ENCODE peak calls at places on chromosomes 2 and 18, in four cellular contexts. G is H1, Y is GM12878, T is HCT116. B is an unnamed sample.

GRCh38 chr2:48467637-48468036 is 62.3 kb upstream of the STON1 start:
- DNase-seq in G (no peak), Y (no peak), T (no peak), B (no peak)

GRCh38 chr18:61575419-61575818 is 242.2 kb downstream of the CDH20 start:
- DNase-seq in G (no peak), Y (no peak), T (no peak), B (no peak)

GRCh38 chr2:105328281-105329196 is 996 bp downstream of the TGFBRAP1 start:
- DNase-seq in G (no peak), Y (no peak), T (no peak), B (no peak)

GRCh38 chr18:26119246-26119645 is 14.4 kb upstream of the PSMA8 start:
- DNase-seq in G (no peak), Y (no peak), T (no peak), B (no peak)

GRCh38 chr2:11726384-11726783 is 20.0 kb upstream of the LPIN1 start:
- DNase-seq in G (no peak), Y (no peak), T (no peak), B (no peak)

GRCh38 chr2:99032786-99033185 is 96.8 kb upstream of the CRACDL start:
- DNase-seq in G (no peak), Y (no peak), T (peak), B (no peak)

GRCh38 chr2:157194097-157194688 is 63.3 kb upstream of the GALNT5 start:
- DNase-seq in G (no peak), Y (no peak), T (peak), B (peak)

GRCh38 chr18:11671156-11671555 is 17.9 kb upstream of the GNAL start:
- DNase-seq in G (peak), Y (no peak), T (no peak), B (no peak)

GRCh38 chr2:52686935-52687334 is 1080.7 kb upstream of the CHAC2 start:
- DNase-seq in G (no peak), Y (no peak), T (no peak), B (no peak)

GRCh38 chr18:47772374-47773248 is 157.8 kb downstream of the SMAD2 start:
- DNase-seq in G (peak), Y (no peak), T (peak), B (peak)

GRCh38 chr2:221997100-221997499 is 301.7 kb downstream of the PAX3 start:
- DNase-seq in G (no peak), Y (no peak), T (peak), B (no peak)

GRCh38 chr2:216491757-216492635 is 6.6 kb upstream of the RPL37A start:
- DNase-seq in G (no peak), Y (peak), T (no peak), B (no peak)

GRCh38 chr2:119929537-119929936 is 83.3 kb upstream of the EPB41L5 start:
- DNase-seq in G (no peak), Y (no peak), T (no peak), B (no peak)

GRCh38 chr18:66695281-66695680 is 91.4 kb upstream of the CDH19 start:
- DNase-seq in G (no peak), Y (no peak), T (no peak), B (no peak)

GRCh38 chr2:178377046-178377445 is 73.9 kb downstream of the PRKRA start:
- DNase-seq in G (no peak), Y (no peak), T (no peak), B (no peak)

GRCh38 chr18:75129717-75130477 is 79.0 kb downstream of the PTGR3 start:
- DNase-seq in G (peak), Y (no peak), T (no peak), B (no peak)

GRCh38 chr2:216692636-216693413 is 2.5 kb downstream of the IGFBP5 start:
- DNase-seq in G (peak), Y (no peak), T (peak), B (peak)

GRCh38 chr2:43083278-43083677 is 143.1 kb downstream of the ZFP36L2 start:
- DNase-seq in G (no peak), Y (no peak), T (no peak), B (no peak)

GRCh38 chr2:120864981-120865380 is 129.3 kb downstream of the GLI2 start:
- DNase-seq in G (no peak), Y (no peak), T (no peak), B (no peak)

GRCh38 chr18:30328839-30329238 is 713.7 kb downstream of the DSC3 start:
- DNase-seq in G (no peak), Y (no peak), T (peak), B (no peak)

GRCh38 chr2:36952748-36953197 is 13.6 kb downstream of the STRN start:
- DNase-seq in G (no peak), Y (no peak), T (no peak), B (no peak)

GRCh38 chr2:97996679-97997078 is 931 bp upstream of the TMEM131 start:
- DNase-seq in G (no peak), Y (no peak), T (no peak), B (no peak)

GRCh38 chr2:136005462-136006205 is 20.2 kb upstream of the DARS1 start:
- DNase-seq in G (no peak), Y (no peak), T (no peak), B (no peak)

GRCh38 chr18:48545690-48546365 is 7.0 kb downstream of the CTIF start:
- DNase-seq in G (peak), Y (no peak), T (no peak), B (peak)

GRCh38 chr18:25814841-25815458 is 275.5 kb downstream of the SS18 start:
- DNase-seq in G (no peak), Y (peak), T (no peak), B (no peak)

GRCh38 chr2:232629201-232629475 is 4.3 kb upstream of the EFHD1 start:
- DNase-seq in G (no peak), Y (no peak), T (no peak), B (no peak)

GRCh38 chr2:25976884-25977741 is 5.2 kb downstream of the KIF3C start:
- DNase-seq in G (no peak), Y (no peak), T (no peak), B (no peak)

GRCh38 chr18:12840382-12840781 is 43.7 kb downstream of the PTPN2 start:
- DNase-seq in G (no peak), Y (no peak), T (no peak), B (no peak)

GRCh38 chr2:130769343-130769907 is 14.1 kb downstream of the AMER3 start:
- DNase-seq in G (no peak), Y (no peak), T (no peak), B (peak)

GRCh38 chr2:25566694-25567093 is 106.7 kb downstream of the DTNB start:
- DNase-seq in G (no peak), Y (peak), T (no peak), B (no peak)

GRCh38 chr2:221673248-221673647 is 101.1 kb upstream of the EPHA4 start:
- DNase-seq in G (no peak), Y (no peak), T (no peak), B (no peak)

GRCh38 chr18:79367989-79368388 is 27.7 kb upstream of the NFATC1 start:
- DNase-seq in G (no peak), Y (no peak), T (no peak), B (no peak)

GRCh38 chr2:179447426-179447825 is 182.8 kb upstream of the SESTD1 start:
- DNase-seq in G (no peak), Y (no peak), T (no peak), B (no peak)
- TF ChIP-seq EGR1 in G (no peak), Y (no peak), T (no peak), B (no peak)

GRCh38 chr2:96816127-96816835 is at the start of gene CNNM3:
- DNase-seq in G (peak), Y (no peak), T (peak), B (peak)

GRCh38 chr2:96817882-96818281 is 1.8 kb downstream of the CNNM3 start:
- DNase-seq in G (no peak), Y (no peak), T (no peak), B (peak)

GRCh38 chr2:96815326-96816126 is 542 bp upstream of the CNNM3 start:
- DNase-seq in G (no peak), Y (no peak), T (no peak), B (peak)

GRCh38 chr2:96819101-96819875 is 3.2 kb downstream of the CNNM3 start:
- DNase-seq in G (no peak), Y (no peak), T (no peak), B (peak)

DNA sequence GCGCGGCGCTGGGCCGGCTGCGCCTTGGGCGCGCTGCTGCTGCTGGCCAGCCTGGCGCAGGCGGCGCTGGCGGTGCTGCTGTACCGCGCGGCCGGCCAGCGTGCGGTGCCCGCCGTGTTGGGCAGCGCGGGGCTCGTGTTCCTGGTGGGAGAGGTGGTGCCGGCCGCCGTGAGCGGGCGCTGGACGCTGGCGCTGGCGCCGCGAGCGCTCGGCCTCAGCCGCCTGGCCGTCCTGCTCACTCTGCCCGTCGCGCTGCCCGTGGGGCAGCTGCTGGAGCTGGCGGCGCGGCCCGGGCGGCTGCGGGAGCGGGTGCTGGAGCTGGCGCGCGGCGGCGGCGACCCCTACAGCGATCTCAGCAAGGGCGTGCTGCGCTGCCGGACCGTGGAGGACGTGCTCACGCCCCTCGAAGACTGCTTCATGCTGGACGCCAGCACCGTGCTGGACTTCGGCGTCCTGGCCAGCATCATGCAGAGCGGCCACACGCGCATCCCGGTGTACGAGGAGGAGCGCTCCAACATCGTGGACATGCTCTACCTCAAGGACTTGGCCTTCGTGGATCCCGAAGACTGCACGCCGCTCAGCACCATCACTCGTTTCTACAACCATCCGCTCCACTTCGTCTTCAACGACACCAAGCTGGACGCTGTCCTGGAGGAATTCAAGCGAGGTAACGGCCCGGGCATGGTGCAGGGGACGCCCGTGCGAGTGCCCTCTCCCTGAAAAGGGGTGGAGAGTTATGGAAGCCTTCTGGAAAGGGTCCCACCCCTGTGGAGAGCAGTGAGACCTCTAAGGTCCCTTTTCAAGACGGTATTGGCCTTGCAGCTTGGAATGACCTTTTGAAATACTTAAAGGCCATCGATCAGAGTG is 1.0 kb downstream of the CNNM3 start:
- DNase-seq in G (peak), Y (no peak), T (no peak), B (peak)
- TF ChIP-seq EGR1 in G (no peak), Y (no peak), T (no peak), B (no peak)

GRCh38 chr18:34767601-34768027 is 57.5 kb downstream of the DTNA start:
- DNase-seq in G (no peak), Y (no peak), T (no peak), B (no peak)
- TF ChIP-seq EGR1 in G (no peak), Y (no peak), T (no peak), B (no peak)

GRCh38 chr2:66456183-66457041 is 21.5 kb downstream of the MEIS1 start:
- DNase-seq in G (no peak), Y (no peak), T (no peak), B (no peak)

GRCh38 chr2:66452214-66452613 is 17.3 kb downstream of the MEIS1 start:
- DNase-seq in G (no peak), Y (no peak), T (no peak), B (no peak)

GRCh38 chr2:66452917-66453316 is 18.0 kb downstream of the MEIS1 start:
- DNase-seq in G (no peak), Y (no peak), T (no peak), B (no peak)

GRCh38 chr2:66457545-66457944 is 22.6 kb downstream of the MEIS1 start:
- DNase-seq in G (no peak), Y (no peak), T (no peak), B (no peak)

GRCh38 chr2:66455490-66455889 is 20.6 kb downstream of the MEIS1 start:
- DNase-seq in G (no peak), Y (no peak), T (no peak), B (no peak)
- TF ChIP-seq EGR1 in G (no peak), Y (no peak), T (no peak), B (no peak)

GRCh38 chr2:172070936-172071335 is 14.4 kb upstream of the DLX1 start:
- DNase-seq in G (no peak), Y (no peak), T (no peak), B (no peak)

GRCh38 chr2:172074254-172074653 is 11.1 kb upstream of the DLX1 start:
- DNase-seq in G (no peak), Y (no peak), T (no peak), B (no peak)

GRCh38 chr2:172073518-172073917 is 11.8 kb upstream of the DLX1 start:
- DNase-seq in G (no peak), Y (no peak), T (no peak), B (no peak)

GRCh38 chr2:172066394-172066863 is 18.9 kb upstream of the DLX1 start:
- DNase-seq in G (no peak), Y (no peak), T (no peak), B (no peak)

GRCh38 chr2:172072279-172072678 is 13.0 kb upstream of the DLX1 start:
- DNase-seq in G (no peak), Y (no peak), T (no peak), B (no peak)
- TF ChIP-seq EGR1 in G (no peak), Y (no peak), T (no peak), B (no peak)

GRCh38 chr2:189534854-189535253 is 45.7 kb downstream of the SLC40A1 start:
- DNase-seq in G (no peak), Y (no peak), T (no peak), B (no peak)
- TF ChIP-seq EGR1 in G (no peak), Y (no peak), T (no peak), B (no peak)

GRCh38 chr2:219309278-219309677 is at the start of gene PTPRN:
- DNase-seq in G (peak), Y (no peak), T (no peak), B (no peak)

GRCh38 chr2:219304223-219304622 is 5.0 kb downstream of the PTPRN start:
- DNase-seq in G (no peak), Y (no peak), T (no peak), B (no peak)

GRCh38 chr2:219302412-219302968 is 6.7 kb downstream of the PTPRN start:
- DNase-seq in G (no peak), Y (no peak), T (no peak), B (no peak)

GRCh38 chr2:219306047-219306446 is 3.2 kb downstream of the PTPRN start:
- DNase-seq in G (no peak), Y (no peak), T (no peak), B (no peak)

DNA sequence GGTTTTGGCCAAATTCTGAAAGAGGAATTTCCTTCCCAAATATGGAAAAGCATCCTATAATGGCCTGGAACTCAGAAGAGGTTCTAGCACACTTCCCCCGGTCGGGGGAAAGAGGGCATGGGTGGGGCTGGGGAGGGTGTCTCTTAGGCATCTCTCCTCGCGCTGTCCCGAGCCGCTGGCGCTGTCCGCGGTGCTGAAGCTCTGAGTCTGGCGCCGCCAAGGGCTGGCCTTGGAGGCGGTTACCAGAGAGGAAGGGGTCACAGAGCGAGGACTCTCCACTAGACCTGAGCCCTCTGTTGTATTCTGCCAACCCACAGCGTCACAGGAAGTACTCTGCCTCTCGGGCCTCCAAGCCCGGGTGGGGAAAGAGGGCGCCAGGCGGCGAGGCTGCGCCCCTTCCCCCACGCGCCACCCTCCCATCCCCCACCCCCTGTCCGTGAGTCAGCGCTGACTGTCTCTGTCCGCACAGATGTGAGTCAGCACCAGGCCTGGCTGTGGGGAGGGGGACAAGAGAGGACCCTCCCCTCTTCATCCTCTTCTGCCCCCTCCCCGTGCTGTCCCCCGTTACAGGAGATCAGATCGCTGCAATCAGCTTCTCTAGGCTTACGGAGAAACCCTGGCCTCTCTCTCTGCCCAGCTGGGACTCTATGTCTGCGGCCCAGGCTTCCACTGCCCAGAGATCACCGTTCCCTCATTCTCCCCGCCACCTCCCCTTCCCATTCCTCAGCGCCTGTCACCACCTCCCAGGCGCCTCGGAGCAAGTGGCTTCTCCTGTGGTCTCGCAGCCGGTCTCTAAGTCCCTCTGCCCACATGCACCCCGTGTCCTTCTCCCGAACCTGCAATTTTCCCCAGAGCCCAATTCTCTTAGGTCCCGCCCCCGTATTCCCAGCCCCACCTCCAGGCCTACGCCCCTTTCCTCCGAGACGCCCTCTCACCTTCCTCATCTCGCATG is 783 bp downstream of the PTPRN start:
- DNase-seq in G (peak), Y (no peak), T (peak), B (peak)
- TF ChIP-seq EGR1 in G (no peak), Y (no peak), T (no peak), B (peak)

GRCh38 chr18:2935438-2936192 is 77.3 kb downstream of the LPIN2 start:
- DNase-seq in G (no peak), Y (no peak), T (no peak), B (no peak)

GRCh38 chr18:2933995-2934394 is 78.9 kb downstream of the LPIN2 start:
- DNase-seq in G (no peak), Y (no peak), T (no peak), B (no peak)

DNA sequence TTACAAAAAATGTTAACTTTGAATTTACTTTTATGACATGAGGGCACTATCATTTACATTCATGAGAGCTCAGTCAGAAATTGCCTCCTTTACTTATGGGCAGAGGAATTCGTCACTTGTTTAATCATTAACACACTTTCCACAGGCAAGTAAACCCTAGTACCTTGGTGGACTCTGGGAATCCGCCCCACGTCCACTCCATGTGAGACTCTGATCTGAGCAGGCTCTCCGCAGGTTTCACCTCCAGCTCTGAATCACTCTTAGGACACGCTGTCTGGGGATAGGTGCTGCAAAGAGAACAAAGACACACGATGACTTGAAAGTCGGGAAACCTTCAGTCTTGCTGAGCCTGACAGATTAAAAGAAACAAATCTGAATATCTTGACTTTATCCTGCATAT is 73.6 kb downstream of the LPIN2 start:
- DNase-seq in G (no peak), Y (no peak), T (no peak), B (no peak)
- TF ChIP-seq EGR1 in G (no peak), Y (no peak), T (no peak), B (no peak)

DNA sequence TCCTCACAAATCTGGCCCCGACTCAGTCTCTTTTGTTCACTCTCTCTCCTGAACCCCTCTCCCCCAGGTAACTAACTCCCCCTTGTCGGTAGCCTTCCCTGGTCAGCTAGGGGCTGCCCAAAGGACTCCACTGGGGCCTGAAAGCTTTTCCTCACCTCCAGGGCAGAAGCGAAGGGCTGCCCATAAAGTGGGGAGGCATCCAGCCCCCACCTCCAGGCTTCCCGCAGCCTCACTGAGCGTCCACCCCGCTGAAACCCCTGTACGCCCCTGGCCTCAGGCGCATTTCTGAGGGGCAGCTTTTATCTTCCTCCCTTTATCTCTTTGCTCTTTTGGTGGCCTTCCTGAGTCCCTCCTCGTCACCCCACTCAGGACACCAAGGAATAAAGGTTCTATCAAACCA is 249.3 kb downstream of the CYP26B1 start:
- DNase-seq in G (peak), Y (no peak), T (no peak), B (no peak)
- TF ChIP-seq EGR1 in G (no peak), Y (no peak), T (no peak), B (no peak)

B was measured in K562.